ENCODE peak calls at places on chromosomes 5 and 9, in nine cellular contexts. One of them, this sample, is unnamed.

GRCh38 chr9:27085456-27085855 is 23.6 kb upstream of the TEK start:
- DNase-seq in Caco-2: no peak
- DNase-seq in ovary: no peak
- DNase-seq in astrocyte: peak; percentile 78
- DNase-seq in IMR-90: no peak
- DNase-seq in WTC11: no peak
- DNase-seq in uterus: no peak
- DNase-seq in stomach: no peak
- DNase-seq in prostate gland: no peak
- DNase-seq in this sample: no peak

GRCh38 chr9:111572945-111573604 is 26.4 kb downstream of the PTGR1 start:
- DNase-seq in Caco-2: no peak
- DNase-seq in ovary: peak; percentile 61
- DNase-seq in astrocyte: peak; percentile 95
- DNase-seq in IMR-90: peak; percentile 97
- DNase-seq in WTC11: no peak
- DNase-seq in uterus: peak; percentile 26
- DNase-seq in stomach: no peak
- DNase-seq in prostate gland: no peak
- DNase-seq in this sample: no peak

GRCh38 chr9:138112791-138113600 is 235.4 kb downstream of the CACNA1B start:
- DNase-seq in Caco-2: no peak
- DNase-seq in ovary: no peak
- DNase-seq in astrocyte: no peak
- DNase-seq in IMR-90: no peak
- DNase-seq in WTC11: no peak
- DNase-seq in uterus: no peak
- DNase-seq in stomach: peak; percentile 21
- DNase-seq in prostate gland: no peak
- DNase-seq in this sample: no peak

GRCh38 chr5:44809215-44809955 is 638 bp downstream of the MRPS30 start:
- DNase-seq in Caco-2: peak; percentile 61
- DNase-seq in ovary: peak; percentile 23
- DNase-seq in astrocyte: peak; percentile 69
- DNase-seq in IMR-90: peak; percentile 62
- DNase-seq in WTC11: peak; percentile 47
- DNase-seq in uterus: peak; percentile 29
- DNase-seq in stomach: peak; percentile 40
- DNase-seq in prostate gland: peak; percentile 11
- DNase-seq in this sample: peak; percentile 30

GRCh38 chr9:114691046-114691955 is 9.3 kb upstream of the TEX48 start:
- DNase-seq in Caco-2: no peak
- DNase-seq in ovary: no peak
- DNase-seq in astrocyte: peak; percentile 93
- DNase-seq in IMR-90: peak; percentile 91
- DNase-seq in WTC11: no peak
- DNase-seq in uterus: no peak
- DNase-seq in stomach: no peak
- DNase-seq in prostate gland: no peak
- DNase-seq in this sample: no peak

GRCh38 chr5:172096184-172096941 is 89.9 kb upstream of the FBXW11 start:
- DNase-seq in Caco-2: no peak
- DNase-seq in ovary: no peak
- DNase-seq in astrocyte: no peak
- DNase-seq in IMR-90: no peak
- DNase-seq in WTC11: no peak
- DNase-seq in uterus: no peak
- DNase-seq in stomach: no peak
- DNase-seq in prostate gland: no peak
- DNase-seq in this sample: no peak

GRCh38 chr5:45179686-45180085 is 370.9 kb downstream of the MRPS30 start:
- DNase-seq in Caco-2: no peak
- DNase-seq in ovary: no peak
- DNase-seq in astrocyte: no peak
- DNase-seq in IMR-90: no peak
- DNase-seq in WTC11: no peak
- DNase-seq in uterus: no peak
- DNase-seq in stomach: no peak
- DNase-seq in prostate gland: no peak
- DNase-seq in this sample: no peak

GRCh38 chr5:142466195-142466951 is 141.6 kb upstream of the SPRY4 start:
- DNase-seq in Caco-2: no peak
- DNase-seq in ovary: no peak
- DNase-seq in astrocyte: peak; percentile 55
- DNase-seq in IMR-90: peak; percentile 74
- DNase-seq in WTC11: no peak
- DNase-seq in uterus: no peak
- DNase-seq in stomach: no peak
- DNase-seq in prostate gland: no peak
- DNase-seq in this sample: no peak

GRCh38 chr9:129348890-129349570 is 171.0 kb upstream of the IER5L start:
- DNase-seq in Caco-2: no peak
- DNase-seq in ovary: no peak
- DNase-seq in astrocyte: no peak
- DNase-seq in IMR-90: no peak
- DNase-seq in WTC11: no peak
- DNase-seq in uterus: no peak
- DNase-seq in stomach: no peak
- DNase-seq in prostate gland: no peak
- DNase-seq in this sample: no peak

GRCh38 chr9:33109097-33109496 is 32.6 kb upstream of the SMU1 start:
- DNase-seq in Caco-2: no peak
- DNase-seq in ovary: no peak
- DNase-seq in astrocyte: no peak
- DNase-seq in IMR-90: no peak
- DNase-seq in WTC11: no peak
- DNase-seq in uterus: no peak
- DNase-seq in stomach: no peak
- DNase-seq in prostate gland: no peak
- DNase-seq in this sample: no peak

GRCh38 chr9:131520448-131520847 is 10.6 kb downstream of the UCK1 start:
- DNase-seq in Caco-2: no peak
- DNase-seq in ovary: no peak
- DNase-seq in astrocyte: no peak
- DNase-seq in IMR-90: no peak
- DNase-seq in WTC11: no peak
- DNase-seq in uterus: no peak
- DNase-seq in stomach: no peak
- DNase-seq in prostate gland: no peak
- DNase-seq in this sample: no peak

GRCh38 chr9:109811876-109812275 is 31.9 kb downstream of the PALM2AKAP2 start:
- DNase-seq in Caco-2: no peak
- DNase-seq in ovary: no peak
- DNase-seq in astrocyte: no peak
- DNase-seq in IMR-90: no peak
- DNase-seq in WTC11: no peak
- DNase-seq in uterus: no peak
- DNase-seq in stomach: no peak
- DNase-seq in prostate gland: no peak
- DNase-seq in this sample: no peak

DNA sequence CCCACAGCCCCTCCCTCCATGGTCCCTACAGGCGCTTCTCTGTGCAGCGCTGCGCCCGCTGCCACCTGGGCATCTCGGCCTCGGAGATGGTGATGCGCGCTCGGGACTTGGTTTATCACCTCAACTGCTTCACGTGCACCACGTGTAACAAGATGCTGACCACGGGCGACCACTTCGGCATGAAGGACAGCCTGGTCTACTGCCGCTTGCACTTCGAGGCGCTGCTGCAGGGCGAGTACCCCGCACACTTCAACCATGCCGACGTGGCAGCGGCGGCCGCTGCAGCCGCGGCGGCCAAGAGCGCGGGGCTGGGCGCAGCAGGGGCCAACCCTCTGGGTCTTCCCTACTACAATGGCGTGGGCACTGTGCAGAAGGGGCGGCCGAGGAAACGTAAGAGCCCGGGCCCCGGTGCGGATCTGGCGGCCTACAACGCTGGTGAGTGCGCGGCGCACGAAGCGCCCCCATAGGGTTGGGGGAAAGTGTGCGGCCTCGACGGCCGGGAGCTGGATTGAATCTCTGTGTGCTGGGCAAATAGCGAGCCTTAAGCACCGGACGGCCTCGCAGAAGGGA is 3.6 kb downstream of the LHX2 start:
- DNase-seq in Caco-2: no peak
- DNase-seq in ovary: no peak
- DNase-seq in astrocyte: no peak
- DNase-seq in IMR-90: no peak
- DNase-seq in WTC11: peak; percentile 60
- DNase-seq in uterus: no peak
- DNase-seq in stomach: no peak
- DNase-seq in prostate gland: no peak
- DNase-seq in this sample: no peak
- TF ChIP-seq CTCF in Caco-2: no peak
- TF ChIP-seq CTCF in ovary: no peak
- TF ChIP-seq CTCF in astrocyte: no peak
- TF ChIP-seq CTCF in IMR-90: no peak
- TF ChIP-seq CTCF in WTC11: no peak
- TF ChIP-seq CTCF in uterus: no peak
- TF ChIP-seq CTCF in stomach: no peak
- TF ChIP-seq CTCF in prostate gland: no peak
- TF ChIP-seq CTCF in this sample: no peak

GRCh38 chr9:93968451-93969327 is 13.5 kb upstream of the BARX1 start:
- DNase-seq in Caco-2: peak; percentile 15
- DNase-seq in ovary: no peak
- DNase-seq in astrocyte: peak; percentile 31
- DNase-seq in IMR-90: peak; percentile 59
- DNase-seq in WTC11: no peak
- DNase-seq in uterus: no peak
- DNase-seq in stomach: no peak
- DNase-seq in prostate gland: peak; percentile 2
- DNase-seq in this sample: no peak

GRCh38 chr9:93963969-93964368 is 8.8 kb upstream of the BARX1 start:
- DNase-seq in Caco-2: no peak
- DNase-seq in ovary: no peak
- DNase-seq in astrocyte: no peak
- DNase-seq in IMR-90: peak; percentile 5
- DNase-seq in WTC11: no peak
- DNase-seq in uterus: no peak
- DNase-seq in stomach: peak; percentile 19
- DNase-seq in prostate gland: no peak
- DNase-seq in this sample: no peak

GRCh38 chr9:93964685-93965084 is 9.5 kb upstream of the BARX1 start:
- DNase-seq in Caco-2: no peak
- DNase-seq in ovary: no peak
- DNase-seq in astrocyte: no peak
- DNase-seq in IMR-90: no peak
- DNase-seq in WTC11: no peak
- DNase-seq in uterus: no peak
- DNase-seq in stomach: peak; percentile 14
- DNase-seq in prostate gland: no peak
- DNase-seq in this sample: no peak

GRCh38 chr9:93967020-93967803 is 12.1 kb upstream of the BARX1 start:
- DNase-seq in Caco-2: no peak
- DNase-seq in ovary: no peak
- DNase-seq in astrocyte: no peak
- DNase-seq in IMR-90: no peak
- DNase-seq in WTC11: no peak
- DNase-seq in uterus: no peak
- DNase-seq in stomach: no peak
- DNase-seq in prostate gland: no peak
- DNase-seq in this sample: no peak

GRCh38 chr9:93965830-93966577 is 10.8 kb upstream of the BARX1 start:
- DNase-seq in Caco-2: no peak
- DNase-seq in ovary: no peak
- DNase-seq in astrocyte: no peak
- DNase-seq in IMR-90: no peak
- DNase-seq in WTC11: peak; percentile 46
- DNase-seq in uterus: no peak
- DNase-seq in stomach: peak; percentile 73
- DNase-seq in prostate gland: no peak
- DNase-seq in this sample: no peak
- TF ChIP-seq CTCF in Caco-2: no peak
- TF ChIP-seq CTCF in ovary: no peak
- TF ChIP-seq CTCF in astrocyte: no peak
- TF ChIP-seq CTCF in IMR-90: no peak
- TF ChIP-seq CTCF in WTC11: no peak
- TF ChIP-seq CTCF in uterus: no peak
- TF ChIP-seq CTCF in stomach: peak; percentile 55
- TF ChIP-seq CTCF in prostate gland: no peak
- TF ChIP-seq CTCF in this sample: peak; percentile 53

DNA sequence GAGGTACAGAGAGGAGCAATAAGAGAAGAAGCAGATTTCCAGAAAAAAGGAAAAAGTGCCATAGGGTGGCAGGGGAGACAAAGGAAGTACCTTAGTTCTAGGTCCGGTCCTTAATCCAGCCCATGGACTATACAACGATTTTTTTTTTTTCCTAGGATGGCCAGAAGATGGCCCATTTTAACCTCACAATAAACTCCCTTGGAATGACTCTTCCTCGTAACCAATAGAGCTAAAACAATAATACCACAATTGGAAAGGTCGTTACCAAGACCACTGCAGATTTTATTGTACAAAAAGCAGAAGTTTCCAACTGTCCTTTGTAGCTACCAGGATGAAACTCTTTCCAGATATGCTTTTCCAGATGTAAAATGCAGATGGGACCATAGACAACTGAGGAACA is 34.4 kb upstream of the SSBP2 start:
- DNase-seq in Caco-2: no peak
- DNase-seq in ovary: no peak
- DNase-seq in astrocyte: no peak
- DNase-seq in IMR-90: no peak
- DNase-seq in WTC11: no peak
- DNase-seq in uterus: no peak
- DNase-seq in stomach: no peak
- DNase-seq in prostate gland: no peak
- DNase-seq in this sample: no peak
- TF ChIP-seq CTCF in Caco-2: no peak
- TF ChIP-seq CTCF in ovary: no peak
- TF ChIP-seq CTCF in astrocyte: no peak
- TF ChIP-seq CTCF in IMR-90: no peak
- TF ChIP-seq CTCF in WTC11: no peak
- TF ChIP-seq CTCF in uterus: no peak
- TF ChIP-seq CTCF in stomach: no peak
- TF ChIP-seq CTCF in prostate gland: no peak
- TF ChIP-seq CTCF in this sample: no peak

DNA sequence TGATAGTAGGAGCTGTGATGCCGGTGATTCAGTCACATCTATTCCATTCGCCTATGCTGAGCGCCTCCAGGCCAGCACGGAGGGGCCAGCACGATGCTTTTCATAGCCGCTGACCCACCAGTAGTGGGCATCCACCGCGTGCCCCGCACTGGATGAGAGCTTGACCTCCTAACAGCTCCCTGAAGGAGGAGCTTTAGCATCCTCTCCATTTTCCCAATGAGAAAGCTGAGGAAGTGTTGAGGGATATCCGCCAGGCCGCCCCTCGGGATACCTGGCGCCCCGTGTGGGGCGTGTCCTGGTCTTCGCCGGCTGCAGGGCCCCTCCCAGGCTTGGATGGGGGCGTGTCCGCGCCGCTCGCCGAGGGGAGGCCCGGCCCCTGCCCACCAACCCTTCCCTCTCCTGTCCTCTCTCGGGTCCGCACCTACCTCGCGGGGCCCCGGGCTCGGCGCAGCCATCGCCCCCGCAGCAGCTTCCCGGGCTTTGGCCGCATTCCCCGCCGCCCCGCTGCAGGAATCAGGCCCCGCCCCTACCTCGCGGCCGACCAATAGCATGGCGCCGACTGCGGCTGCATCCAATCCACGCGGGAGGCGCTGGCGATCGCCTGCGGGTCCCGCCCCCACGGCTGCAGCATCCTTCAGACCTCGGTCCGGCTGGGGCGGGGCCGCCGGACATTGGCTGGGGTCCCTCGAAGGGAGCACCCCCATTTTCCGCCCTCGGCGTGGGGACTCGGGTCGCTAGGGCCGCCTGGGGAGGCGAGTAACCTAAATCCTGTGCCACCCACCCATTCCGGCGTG is at the start of gene PIP5KL1:
- DNase-seq in Caco-2: peak; percentile 93
- DNase-seq in ovary: peak; percentile 79
- DNase-seq in astrocyte: peak; percentile 59
- DNase-seq in IMR-90: peak; percentile 82
- DNase-seq in WTC11: peak; percentile 95
- DNase-seq in uterus: peak; percentile 85
- DNase-seq in stomach: peak; percentile 86
- DNase-seq in prostate gland: peak; percentile 62
- DNase-seq in this sample: peak; percentile 75
- TF ChIP-seq CTCF in Caco-2: no peak
- TF ChIP-seq CTCF in ovary: no peak
- TF ChIP-seq CTCF in astrocyte: no peak
- TF ChIP-seq CTCF in IMR-90: peak; percentile 10
- TF ChIP-seq CTCF in WTC11: no peak
- TF ChIP-seq CTCF in uterus: no peak
- TF ChIP-seq CTCF in stomach: no peak
- TF ChIP-seq CTCF in prostate gland: no peak
- TF ChIP-seq CTCF in this sample: peak; percentile 28

This sample was measured in progenitor cell of endocrine pancreas.